ENCODE peak calls at places on chromosome 21, in nine cellular contexts. L is stimulated activated CD4-positive, alpha-beta T cell treated with anti-CD3 and anti-CD28 coated beads, TNF-alpha, amount 100 ng/mL, for 48 hours; U is PC-3; I is IMR-90; A is activated T-cell treated with anti-CD3 and anti-CD28 coated beads, Interleukin-2, amount 50 U/mL, for 72 hours; G is AG08395; W is activated gamma-delta T cell treated with Interleukin-2 at 50 U/mL for 16 hours; K is WTC11; M is NCI-H1930. Z is an unnamed sample.

GRCh38 chr21:43659136-43660000 is at the start of the genes HSF2BP and RRP1B:
- DNase-seq in L (peak), U (peak), I (peak), A (peak), G (peak), W (peak), K (peak), M (peak), Z (no peak)

GRCh38 chr21:28509031-28509430 is 483.6 kb downstream of the LTN1 start:
- DNase-seq in L (no peak), U (no peak), I (no peak), A (no peak), G (no peak), W (no peak), K (no peak), M (no peak), Z (no peak)

GRCh38 chr21:44503901-44504399 is 36.0 kb downstream of the KRTAP10-1 start:
- DNase-seq in L (no peak), U (no peak), I (no peak), A (no peak), G (no peak), W (no peak), K (no peak), M (no peak), Z (no peak)

GRCh38 chr21:46122241-46122671 is 24.3 kb downstream of the COL6A2 start:
- DNase-seq in L (no peak), U (peak), I (peak), A (no peak), G (peak), W (peak), K (peak), M (no peak), Z (no peak)

GRCh38 chr21:25887166-25887565 is 152.4 kb downstream of the GABPA start:
- DNase-seq in L (no peak), U (peak), I (no peak), A (no peak), G (no peak), W (no peak), K (peak), M (no peak), Z (no peak)

GRCh38 chr21:38878394-38879179 is 72.9 kb downstream of the ETS2 start:
- DNase-seq in L (no peak), U (no peak), I (no peak), A (no peak), G (no peak), W (no peak), K (no peak), M (peak), Z (no peak)

GRCh38 chr21:27221084-27221483 is 254.2 kb upstream of the ADAMTS5 start:
- DNase-seq in L (no peak), U (no peak), I (no peak), A (no peak), G (no peak), W (no peak), K (no peak), M (no peak), Z (no peak)

GRCh38 chr21:42159560-42160110 is 59.3 kb upstream of the ABCG1 start:
- DNase-seq in L (no peak), U (no peak), I (no peak), A (no peak), G (no peak), W (no peak), K (no peak), M (no peak), Z (no peak)

GRCh38 chr21:40425981-40426380 is 421.0 kb downstream of the DSCAM start:
- DNase-seq in L (no peak), U (no peak), I (no peak), A (no peak), G (no peak), W (no peak), K (no peak), M (no peak), Z (no peak)

GRCh38 chr21:33132054-33132453 is 62.1 kb downstream of the OLIG1 start:
- DNase-seq in L (no peak), U (peak), I (no peak), A (no peak), G (no peak), W (no peak), K (no peak), M (no peak), Z (no peak)

GRCh38 chr21:23955130-23955873 is 1652.0 kb downstream of the MRPL39 start:
- DNase-seq in L (no peak), U (no peak), I (no peak), A (no peak), G (no peak), W (no peak), K (no peak), M (no peak), Z (no peak)

GRCh38 chr21:33924079-33924765 is 8.6 kb upstream of the ATP5PO start:
- DNase-seq in L (peak), U (peak), I (peak), A (peak), G (peak), W (peak), K (peak), M (peak), Z (peak)

GRCh38 chr21:42094811-42095210 is 23.7 kb downstream of the UMODL1 start:
- DNase-seq in L (no peak), U (peak), I (no peak), A (no peak), G (no peak), W (no peak), K (no peak), M (no peak), Z (no peak)

GRCh38 chr21:23963454-23963853 is 1643.8 kb downstream of the MRPL39 start:
- DNase-seq in L (no peak), U (peak), I (peak), A (no peak), G (no peak), W (no peak), K (no peak), M (no peak), Z (no peak)

GRCh38 chr21:43312011-43312410 is 114.9 kb downstream of the SIK1 start:
- DNase-seq in L (no peak), U (no peak), I (no peak), A (no peak), G (no peak), W (no peak), K (no peak), M (no peak), Z (no peak)

GRCh38 chr21:41956926-41957729 is 3.3 kb upstream of the C2CD2 start:
- DNase-seq in L (no peak), U (peak), I (peak), A (peak), G (peak), W (no peak), K (no peak), M (no peak), Z (no peak)

GRCh38 chr21:42361286-42361685 is 5.0 kb downstream of the TFF1 start:
- DNase-seq in L (no peak), U (no peak), I (no peak), A (no peak), G (no peak), W (no peak), K (no peak), M (no peak), Z (no peak)

GRCh38 chr21:41831453-41831831 is 47.7 kb downstream of the PRDM15 start:
- DNase-seq in L (no peak), U (no peak), I (no peak), A (no peak), G (no peak), W (no peak), K (no peak), M (no peak), Z (no peak)

GRCh38 chr21:45887121-45887611 is 94.4 kb upstream of the COL6A1 start:
- DNase-seq in L (no peak), U (no peak), I (no peak), A (no peak), G (peak), W (no peak), K (no peak), M (no peak), Z (no peak)

GRCh38 chr21:44550807-44551206 is 498 bp downstream of the KRTAP10-2 start:
- DNase-seq in L (no peak), U (peak), I (no peak), A (no peak), G (no peak), W (no peak), K (no peak), M (no peak), Z (no peak)

GRCh38 chr21:44582055-44582454 is 1.7 kb upstream of the KRTAP10-5 start:
- DNase-seq in L (no peak), U (no peak), I (no peak), A (no peak), G (no peak), W (no peak), K (no peak), M (no peak), Z (no peak)

GRCh38 chr21:41695513-41695912 is 71.3 kb downstream of the RIPK4 start:
- DNase-seq in L (no peak), U (no peak), I (no peak), A (no peak), G (no peak), W (no peak), K (no peak), M (no peak), Z (no peak)

GRCh38 chr21:15592271-15592860 is 137.4 kb upstream of the USP25 start:
- DNase-seq in L (no peak), U (peak), I (peak), A (no peak), G (peak), W (no peak), K (no peak), M (peak), Z (no peak)

GRCh38 chr21:36450511-36450910 is 29.4 kb downstream of the CLDN14 start:
- DNase-seq in L (no peak), U (peak), I (peak), A (no peak), G (no peak), W (no peak), K (no peak), M (no peak), Z (no peak)

GRCh38 chr21:20443558-20444155 is 554.6 kb upstream of the NCAM2 start:
- DNase-seq in L (no peak), U (peak), I (no peak), A (no peak), G (no peak), W (no peak), K (no peak), M (no peak), Z (no peak)

GRCh38 chr21:33522950-33523349 is 19.0 kb downstream of the GART start:
- DNase-seq in L (no peak), U (no peak), I (no peak), A (no peak), G (no peak), W (no peak), K (no peak), M (no peak), Z (no peak)

GRCh38 chr21:43206231-43207042 is 37.6 kb downstream of the CRYAA start:
- DNase-seq in L (no peak), U (no peak), I (no peak), A (no peak), G (no peak), W (no peak), K (peak), M (no peak), Z (no peak)

GRCh38 chr21:37149411-37149810 is 76.4 kb downstream of the TTC3 start:
- DNase-seq in L (no peak), U (peak), I (peak), A (no peak), G (peak), W (no peak), K (no peak), M (no peak), Z (no peak)

GRCh38 chr21:18529253-18529652 is 125.7 kb upstream of the TMPRSS15 start:
- DNase-seq in L (no peak), U (peak), I (no peak), A (no peak), G (peak), W (no peak), K (no peak), M (peak), Z (no peak)

GRCh38 chr21:45014747-45015468 is 59.5 kb upstream of the ADARB1 start:
- DNase-seq in L (no peak), U (no peak), I (no peak), A (no peak), G (no peak), W (no peak), K (peak), M (no peak), Z (no peak)

GRCh38 chr21:38958940-38959685 is 153.4 kb downstream of the ETS2 start:
- DNase-seq in L (no peak), U (no peak), I (peak), A (peak), G (peak), W (no peak), K (no peak), M (no peak), Z (no peak)

GRCh38 chr21:37868446-37868845 is 47.8 kb downstream of the KCNJ6 start:
- DNase-seq in L (no peak), U (no peak), I (no peak), A (no peak), G (no peak), W (no peak), K (no peak), M (no peak), Z (no peak)

GRCh38 chr21:17925900-17926299 is 106.7 kb upstream of the C21orf91 start:
- DNase-seq in L (no peak), U (peak), I (peak), A (no peak), G (no peak), W (no peak), K (no peak), M (no peak), Z (no peak)

GRCh38 chr21:21851657-21852056 is 853.4 kb downstream of the NCAM2 start:
- DNase-seq in L (no peak), U (peak), I (peak), A (no peak), G (no peak), W (no peak), K (no peak), M (no peak), Z (no peak)

GRCh38 chr21:45172408-45172807 is 98.0 kb downstream of the ADARB1 start:
- DNase-seq in L (no peak), U (no peak), I (no peak), A (no peak), G (no peak), W (no peak), K (no peak), M (no peak), Z (no peak)